ENCODE peak calls at places on chromosomes 12 and 14, in eight cellular contexts. U is H9, W is lower lobe of right lung, C is aorta, S is PC-3, L is mammary epithelial cell, D is transverse colon, J is ascending aorta. G is an unnamed sample.

GRCh38 chr12:130713581-130713991 is 2.5 kb downstream of the RIMBP2 start:
- DNase-seq in S (no peak), W (no peak), C (no peak), J (no peak), D (no peak), L (no peak), U (peak; percentile 40), G (no peak)

GRCh38 chr14:56216631-56217379 is 98.6 kb downstream of the PELI2 start:
- DNase-seq in C (peak; percentile 74), D (peak; percentile 51), L (no peak), U (no peak), S (no peak), W (peak; percentile 61), J (no peak), G (no peak)

GRCh38 chr12:43832506-43833168 is 3.2 kb upstream of the TMEM117 start:
- DNase-seq in C (no peak), D (no peak), L (no peak), W (no peak), U (no peak), S (no peak), J (no peak), G (no peak)

GRCh38 chr12:7787574-7788315 is 1.5 kb upstream of the NANOG start:
- DNase-seq in J (no peak), U (peak; percentile 90), W (no peak), L (no peak), D (no peak), S (no peak), C (no peak), G (no peak)

GRCh38 chr12:51406859-51407258 is 15.7 kb upstream of the GALNT6 start:
- DNase-seq in C (no peak), S (no peak), U (no peak), D (no peak), L (no peak), J (no peak), W (no peak), G (no peak)

GRCh38 chr12:48351022-48351708 is 446 bp upstream of the ZNF641 start:
- DNase-seq in J (peak; percentile 86), U (peak; percentile 82), S (peak; percentile 69), W (peak; percentile 84), C (peak; percentile 79), L (peak; percentile 69), D (peak; percentile 77), G (no peak)

GRCh38 chr12:99960312-99960711 is 24.4 kb downstream of the ANKS1B start:
- DNase-seq in D (no peak), L (no peak), U (no peak), J (no peak), W (no peak), C (no peak), S (peak; percentile 46), G (no peak)

GRCh38 chr12:69027411-69027811 is 94.4 kb upstream of the CPM start:
- DNase-seq in L (peak; percentile 7), U (no peak), J (no peak), D (no peak), C (no peak), W (no peak), S (peak; percentile 56), G (no peak)

GRCh38 chr14:53925201-53925766 is 31.3 kb downstream of the BMP4 start:
- DNase-seq in U (no peak), S (no peak), J (no peak), D (no peak), L (no peak), C (no peak), W (no peak), G (no peak)

GRCh38 chr14:52124791-52125661 is 56.2 kb upstream of the NID2 start:
- DNase-seq in W (no peak), J (no peak), S (peak; percentile 50), D (no peak), L (peak; percentile 21), U (peak; percentile 49), C (no peak), G (no peak)

GRCh38 chr14:101709962-101710891 is 51.3 kb upstream of the PPP2R5C start:
- DNase-seq in S (peak; percentile 55), W (no peak), U (peak; percentile 88), L (peak; percentile 11), D (peak; percentile 44), J (no peak), C (peak; percentile 13), G (no peak)

GRCh38 chr12:80937391-80938238 is at the start of gene LIN7A:
- DNase-seq in C (peak; percentile 51), L (peak; percentile 7), D (peak; percentile 14), J (peak; percentile 60), W (peak; percentile 62), U (peak; percentile 69), S (no peak), G (peak; percentile 77)

GRCh38 chr12:6536894-6537579 is 2.7 kb downstream of the GAPDH start:
- DNase-seq in C (no peak), U (peak; percentile 40), J (peak; percentile 66), L (no peak), S (no peak), D (no peak), W (no peak), G (no peak)

GRCh38 chr14:34099630-34100029 is 148.8 kb upstream of the EGLN3 start:
- DNase-seq in S (no peak), U (no peak), D (peak; percentile 42), W (no peak), L (no peak), J (no peak), C (no peak), G (no peak)

GRCh38 chr12:62291888-62292760 is 31.9 kb downstream of the USP15 start:
- DNase-seq in L (peak; percentile 63), S (peak; percentile 54), W (no peak), J (no peak), C (peak; percentile 30), D (no peak), U (no peak), G (no peak)

GRCh38 chr12:124914392-124915248 is at the start of gene UBC:
- DNase-seq in C (peak; percentile 94), U (peak; percentile 89), W (peak; percentile 91), J (peak; percentile 95), L (peak; percentile 92), S (peak; percentile 89), D (peak; percentile 95), G (peak; percentile 93)

GRCh38 chr14:64828096-64828495 is 51.6 kb downstream of the SPTB start:
- DNase-seq in L (no peak), D (no peak), U (no peak), S (no peak), C (no peak), J (no peak), W (no peak), G (no peak)

GRCh38 chr14:23071975-23072539 is 14.7 kb upstream of the CDH24 start:
- DNase-seq in L (peak; percentile 64), S (peak; percentile 69), U (peak; percentile 71), W (no peak), C (no peak), D (no peak), J (peak; percentile 35), G (no peak)

GRCh38 chr12:22974865-22975264 is 349.9 kb downstream of the ETNK1 start:
- DNase-seq in W (no peak), U (no peak), S (peak; percentile 50), D (no peak), L (peak; percentile 79), C (no peak), J (no peak), G (no peak)

GRCh38 chr12:96311191-96311590 is 89.0 kb downstream of the CDK17 start:
- DNase-seq in D (no peak), S (no peak), C (no peak), J (no peak), W (no peak), U (no peak), L (no peak), G (no peak)

GRCh38 chr12:57003395-57003794 is 3.0 kb downstream of the ZBTB39 start:
- DNase-seq in C (no peak), U (no peak), J (no peak), D (no peak), L (no peak), S (no peak), W (no peak), G (no peak)

GRCh38 chr12:57005980-57006808 is at the start of gene ZBTB39:
- DNase-seq in S (peak; percentile 64), D (peak; percentile 65), L (peak; percentile 42), W (peak; percentile 64), U (peak; percentile 75), C (peak; percentile 62), J (peak; percentile 78), G (peak; percentile 83)

GRCh38 chr12:57006809-57007475 is 596 bp upstream of the ZBTB39 start:
- DNase-seq in D (no peak), W (no peak), S (no peak), C (no peak), L (no peak), J (no peak), U (no peak), G (no peak)

GRCh38 chr12:57001448-57001906 is 4.9 kb downstream of the ZBTB39 start:
- DNase-seq in D (peak; percentile 80), J (peak; percentile 75), C (peak; percentile 69), L (peak; percentile 20), W (peak; percentile 80), S (peak; percentile 81), U (peak; percentile 83), G (peak; percentile 84)

DNA sequence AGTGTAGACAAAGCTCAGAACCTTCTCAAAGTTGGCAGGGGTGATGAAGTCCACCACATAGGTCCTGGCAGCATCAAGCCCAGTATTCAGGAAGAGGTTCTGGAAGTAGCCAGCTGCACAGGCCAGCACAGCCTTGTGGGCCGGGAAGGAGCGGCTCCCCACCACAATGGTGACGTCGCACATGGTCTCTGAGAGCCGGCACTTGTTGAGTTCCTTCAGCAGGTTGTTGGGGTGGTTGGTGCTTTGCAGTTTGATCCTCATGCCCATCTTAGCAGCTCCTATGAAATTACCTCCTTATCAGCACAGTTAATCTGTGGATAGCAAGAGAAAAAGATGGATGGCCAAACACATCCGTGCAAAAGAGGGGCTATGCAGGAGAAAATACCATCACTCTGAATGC is 1.7 kb downstream of the ZBTB39 start:
- DNase-seq in S (no peak), J (no peak), C (no peak), W (no peak), D (no peak), L (no peak), U (no peak), G (no peak)
- H3K4me1 ChIP-seq in S (peaks cover 31% of the 10 kb centered on the region), J (no peaks in the 10 kb centered on the region), C (no peaks in the 10 kb centered on the region), W (peaks cover 30% of the 10 kb centered on the region), D (peaks cover 37% of the 10 kb centered on the region), L (peaks cover 5% of the 10 kb centered on the region), U (peaks cover 3% of the 10 kb centered on the region), G (peaks cover 20% of the 10 kb centered on the region)

GRCh38 chr14:75861161-75861621 is 120.6 kb downstream of the TGFB3 start:
- DNase-seq in U (peak; percentile 38), S (peak; percentile 56), J (no peak), D (no peak), L (peak; percentile 84), W (no peak), C (no peak), G (no peak)
- H3K27ac ChIP-seq in U (no peak overlapping the region), S (peak overlapping the region; percentile 79), J (no peak overlapping the region), D (peak overlapping the region; percentile 26), L (peak overlapping the region; percentile 31), W (no peak overlapping the region), C (peak overlapping the region; percentile 36), G (no peak overlapping the region)

GRCh38 chr14:93090826-93091583 is 24.7 kb downstream of the ITPK1 start:
- DNase-seq in S (no peak), J (no peak), W (no peak), D (no peak), C (no peak), U (no peak), L (no peak), G (no peak)
- H3K4me1 ChIP-seq in S (peaks cover 13% of the 10 kb centered on the region), J (no peaks in the 10 kb centered on the region), W (peaks cover 14% of the 10 kb centered on the region), D (peaks cover 9% of the 10 kb centered on the region), C (no peaks in the 10 kb centered on the region), U (peaks cover 4% of the 10 kb centered on the region), L (peaks cover 58% of the 10 kb centered on the region), G (peaks cover 9% of the 10 kb centered on the region)

GRCh38 chr12:85856966-85857365 is 17.1 kb upstream of the NTS start:
- DNase-seq in S (no peak), C (no peak), W (no peak), D (no peak), L (no peak), J (no peak), U (no peak), G (no peak)

GRCh38 chr12:85855305-85855704 is 18.8 kb upstream of the NTS start:
- DNase-seq in C (no peak), J (no peak), S (no peak), L (no peak), U (no peak), D (no peak), W (no peak), G (no peak)
- H3K27ac ChIP-seq in C (no peak overlapping the region), J (no peak overlapping the region), S (no peak overlapping the region), L (no peak overlapping the region), U (no peak overlapping the region), D (no peak overlapping the region), W (no peak overlapping the region), G (no peak overlapping the region)